ENCODE peak calls at places on chromosomes 2 and 18, in six cellular contexts. A is neural progenitor cell, F is hepatocyte, G is K562, C is H1, R is astrocyte. Q is an unnamed sample.

GRCh38 chr2:199186226-199186864 is 271.4 kb downstream of the SATB2 start:
- DNase-seq in A (peak; percentile 18), F (no peak), G (no peak), C (no peak), R (no peak), Q (peak; percentile 60)

GRCh38 chr2:166360906-166361305 is 14.8 kb downstream of the SCN9A start:
- DNase-seq in A (no peak), F (no peak), G (no peak), C (no peak), R (no peak), Q (no peak)

GRCh38 chr2:167787021-167787420 is 460.4 kb downstream of the STK39 start:
- DNase-seq in A (no peak), F (peak; percentile 26), G (no peak), C (no peak), R (no peak), Q (no peak)

GRCh38 chr2:57759822-57760300 is 286.7 kb upstream of the VRK2 start:
- DNase-seq in A (peak; percentile 96), F (peak; percentile 91), G (peak; percentile 80), C (peak; percentile 99), R (peak; percentile 59), Q (peak; percentile 88)

GRCh38 chr2:240820014-240820606 is at the start of gene KIF1A:
- DNase-seq in A (peak; percentile 90), F (peak; percentile 83), G (no peak), C (peak; percentile 84), R (no peak), Q (peak; percentile 88)

GRCh38 chr2:86634352-86634751 is 10.7 kb upstream of the RNF103 start:
- DNase-seq in A (no peak), F (no peak), G (no peak), C (no peak), R (no peak), Q (no peak)

GRCh38 chr2:23378496-23378895 is 6.5 kb upstream of the KLHL29 start:
- DNase-seq in A (no peak), F (no peak), G (no peak), C (no peak), R (no peak), Q (no peak)

GRCh38 chr2:28137221-28137620 is 246.7 kb downstream of the BABAM2 start:
- DNase-seq in A (no peak), F (peak; percentile 62), G (no peak), C (no peak), R (peak; percentile 79), Q (no peak)

GRCh38 chr2:222756362-222756831 is 84.9 kb downstream of the MOGAT1 start:
- DNase-seq in A (peak; percentile 48), F (no peak), G (no peak), C (no peak), R (no peak), Q (no peak)

GRCh38 chr2:203998195-203998804 is 61.7 kb downstream of the ICOS start:
- DNase-seq in A (no peak), F (no peak), G (no peak), C (no peak), R (peak; percentile 72), Q (no peak)

GRCh38 chr18:79583984-79584401 is 95.6 kb upstream of the CTDP1 start:
- DNase-seq in A (no peak), F (no peak), G (no peak), C (no peak), R (no peak), Q (no peak)

GRCh38 chr2:161379740-161380139 is 36.4 kb upstream of the TBR1 start:
- DNase-seq in A (no peak), F (no peak), G (no peak), C (no peak), R (no peak), Q (no peak)

GRCh38 chr2:227415538-227416424 is 28.0 kb upstream of the SCYGR1 start:
- DNase-seq in A (no peak), F (no peak), G (no peak), C (no peak), R (peak; percentile 61), Q (no peak)

DNA sequence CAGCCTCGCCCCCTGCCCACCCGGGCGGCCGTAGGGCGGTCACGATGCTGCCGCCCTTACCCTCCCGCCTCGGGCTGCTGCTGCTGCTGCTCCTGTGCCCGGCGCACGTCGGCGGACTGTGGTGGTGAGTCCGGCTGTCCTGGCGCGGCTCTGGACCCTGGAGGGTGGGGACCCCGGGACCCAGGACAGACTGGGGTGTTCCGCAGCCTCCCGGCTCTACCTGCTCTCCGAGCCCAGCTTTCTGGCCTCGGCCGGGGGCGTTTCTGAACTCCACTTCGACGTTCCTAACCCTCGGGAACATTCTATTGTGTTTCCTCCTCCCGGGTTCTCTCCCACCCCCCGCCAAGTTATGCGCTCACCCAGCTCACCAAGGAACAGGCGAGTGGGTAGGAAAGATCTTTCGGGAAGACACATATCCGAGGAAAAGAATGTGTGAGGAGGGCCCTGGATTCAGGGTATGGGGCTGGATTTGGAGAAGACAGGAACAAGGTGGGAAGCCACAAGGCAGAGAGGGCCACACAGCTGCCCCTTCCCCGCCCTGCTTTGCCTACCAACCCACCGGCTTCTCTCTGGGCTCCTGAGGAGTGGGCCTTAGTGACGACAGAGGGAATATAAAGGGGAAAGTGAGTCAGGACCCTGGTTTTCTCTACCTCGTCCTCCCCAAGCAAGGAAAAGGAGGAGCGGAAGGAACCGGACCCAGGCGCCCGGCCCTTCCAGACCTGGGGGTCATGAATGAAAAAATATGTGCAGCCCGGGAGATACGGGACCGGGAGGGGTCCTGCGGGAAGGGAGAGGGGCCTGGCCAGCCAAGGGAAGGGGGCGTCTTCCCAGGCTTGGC is 608 bp downstream of the WNT6 start:
- DNase-seq in A (no peak), F (no peak), G (no peak), C (peak; percentile 62), R (no peak), Q (no peak)
- TF ChIP-seq EZH2 in A (peak; percentile 89), F (peak; percentile 85), G (no peak), C (peak; percentile 85), R (peak; percentile 84), Q (peak; percentile 98)

GRCh38 chr2:66305714-66306113 is 129.2 kb upstream of the MEIS1 start:
- DNase-seq in A (no peak), F (no peak), G (no peak), C (no peak), R (peak; percentile 1), Q (no peak)

GRCh38 chr2:66303471-66303870 is 131.5 kb upstream of the MEIS1 start:
- DNase-seq in A (no peak), F (no peak), G (no peak), C (no peak), R (no peak), Q (no peak)

GRCh38 chr2:66306488-66306887 is 128.4 kb upstream of the MEIS1 start:
- DNase-seq in A (no peak), F (no peak), G (no peak), C (no peak), R (no peak), Q (no peak)

GRCh38 chr2:66301767-66302140 is 133.2 kb upstream of the MEIS1 start:
- DNase-seq in A (no peak), F (no peak), G (no peak), C (no peak), R (no peak), Q (no peak)

GRCh38 chr2:66301073-66301766 is 133.7 kb upstream of the MEIS1 start:
- DNase-seq in A (no peak), F (no peak), G (no peak), C (no peak), R (peak; percentile 17), Q (no peak)
- H3K27ac ChIP-seq in A (no peak overlapping the region), F (no peak overlapping the region), G (no peak overlapping the region), C (no peak overlapping the region), R (no peak overlapping the region), Q (peak overlapping the region; percentile 59)

GRCh38 chr2:174336403-174337336 is 1.9 kb downstream of the SP9 start:
- DNase-seq in A (peak; percentile 92), F (peak; percentile 71), G (peak; percentile 79), C (peak; percentile 80), R (no peak), Q (peak; percentile 75)

GRCh38 chr2:174335605-174336402 is 1.1 kb downstream of the SP9 start:
- DNase-seq in A (peak; percentile 82), F (peak; percentile 32), G (peak; percentile 52), C (peak; percentile 74), R (no peak), Q (peak; percentile 84)

GRCh38 chr2:174338155-174338495 is 3.4 kb downstream of the SP9 start:
- DNase-seq in A (no peak), F (no peak), G (no peak), C (no peak), R (no peak), Q (no peak)

GRCh38 chr2:174338626-174339570 is 4.1 kb downstream of the SP9 start:
- DNase-seq in A (peak; percentile 79), F (no peak), G (no peak), C (no peak), R (no peak), Q (peak; percentile 87)

DNA sequence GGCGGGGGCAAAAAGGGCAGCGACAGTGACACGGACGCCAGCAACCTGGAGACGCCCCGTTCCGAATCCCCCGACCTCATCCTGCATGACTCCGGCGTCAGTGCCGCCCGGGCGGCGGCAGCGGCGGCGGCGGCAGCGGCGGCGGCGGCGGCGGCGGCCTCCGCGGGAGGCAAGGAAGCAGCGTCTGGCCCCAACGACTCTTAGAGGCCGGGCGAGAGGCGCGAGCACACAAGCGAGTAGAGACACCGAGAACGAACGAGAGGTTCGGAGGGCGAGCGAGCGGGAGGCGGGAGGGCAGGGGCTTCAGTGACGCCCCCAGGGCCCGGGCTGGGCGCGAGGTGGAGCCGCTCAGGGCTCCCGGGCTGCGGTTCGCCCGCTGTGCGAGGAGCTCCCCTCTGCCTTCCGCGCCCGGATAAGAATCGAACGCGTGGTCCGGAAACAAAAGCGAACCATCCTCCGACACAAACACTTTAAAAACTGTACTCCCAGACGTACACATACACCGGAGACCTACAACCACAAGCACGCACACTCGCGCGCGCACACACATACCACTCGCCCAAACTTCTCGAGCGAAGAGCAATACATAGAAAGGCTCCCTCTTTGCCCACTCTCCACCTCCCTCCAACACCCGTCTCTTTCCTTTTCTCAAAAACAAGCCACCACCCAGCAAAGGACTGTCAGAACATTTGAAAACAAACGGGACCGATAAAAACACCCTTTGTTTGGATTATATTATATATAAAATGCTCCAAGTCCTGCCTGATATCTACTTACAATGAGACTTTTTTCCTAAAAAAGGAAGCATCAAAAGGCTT is 2.8 kb downstream of the SP9 start:
- DNase-seq in A (peak; percentile 85), F (peak; percentile 47), G (peak; percentile 66), C (peak; percentile 78), R (peak; percentile 52), Q (peak; percentile 76)
- TF ChIP-seq EZH2 in A (no peak), F (peak; percentile 54), G (peak; percentile 96), C (peak; percentile 59), R (peak; percentile 51), Q (peak; percentile 87)

GRCh38 chr2:38322224-38322914 is 54.7 kb downstream of the ATL2 start:
- DNase-seq in A (no peak), F (no peak), G (no peak), C (no peak), R (no peak), Q (no peak)

GRCh38 chr2:38317725-38318124 is 59.3 kb downstream of the ATL2 start:
- DNase-seq in A (no peak), F (no peak), G (no peak), C (no peak), R (no peak), Q (no peak)

GRCh38 chr2:38327580-38327979 is 49.5 kb downstream of the ATL2 start:
- DNase-seq in A (no peak), F (no peak), G (no peak), C (no peak), R (no peak), Q (no peak)

DNA sequence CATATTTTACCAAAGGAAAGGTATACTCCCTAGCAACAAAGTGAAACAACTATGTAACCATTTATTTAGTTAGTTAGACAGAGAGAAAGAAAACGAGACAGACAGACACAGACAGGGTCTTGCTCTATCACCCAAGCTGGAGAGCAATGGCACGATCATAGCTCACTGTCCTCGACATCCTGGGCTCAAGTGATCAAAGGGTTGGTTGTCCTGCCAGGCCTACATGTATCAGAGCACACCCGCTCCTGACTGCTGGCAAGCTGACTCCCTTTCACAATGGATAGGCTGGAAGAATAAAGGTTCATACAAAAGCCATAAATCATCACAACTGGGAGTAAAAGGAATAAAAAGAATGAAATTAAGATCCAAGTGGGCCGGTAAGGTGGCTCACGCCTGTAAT is 53.5 kb downstream of the ATL2 start:
- DNase-seq in A (no peak), F (no peak), G (no peak), C (no peak), R (no peak), Q (no peak)
- H3K27ac ChIP-seq in A (no peak overlapping the region), F (no peak overlapping the region), G (no peak overlapping the region), C (no peak overlapping the region), R (no peak overlapping the region), Q (no peak overlapping the region)